ENCODE peak calls at places on chromosomes 6 and 20, in four cellular contexts. One of them, this sample, is unnamed.

GRCh38 chr20:59808729-59809381 is 124.6 kb downstream of the SYCP2 start:
- DNase-seq in A549: no peak
- DNase-seq in HepG2: no peak
- DNase-seq in K562: no peak
- DNase-seq in this sample: no peak

GRCh38 chr6:40563111-40563510 is 24.1 kb downstream of the LRFN2 start:
- DNase-seq in A549: no peak
- DNase-seq in HepG2: no peak
- DNase-seq in K562: no peak
- DNase-seq in this sample: no peak

GRCh38 chr6:13048113-13048512 is 280.2 kb downstream of the TBC1D7 start:
- DNase-seq in K562: no peak
- DNase-seq in A549: no peak
- DNase-seq in HepG2: no peak
- DNase-seq in this sample: no peak

GRCh38 chr6:138105446-138105845 is 1.8 kb downstream of the PERP start:
- DNase-seq in K562: no peak
- DNase-seq in HepG2: peak
- DNase-seq in A549: peak
- DNase-seq in this sample: no peak

GRCh38 chr6:81751388-81752083 is 945 bp downstream of the TENT5A start:
- DNase-seq in A549: peak
- DNase-seq in HepG2: peak
- DNase-seq in K562: no peak
- DNase-seq in this sample: no peak

GRCh38 chr6:3929281-3929798 is 80.2 kb downstream of the FAM50B start:
- DNase-seq in A549: no peak
- DNase-seq in HepG2: no peak
- DNase-seq in K562: no peak
- DNase-seq in this sample: no peak

GRCh38 chr6:13763740-13764381 is 50.5 kb downstream of the MCUR1 start:
- DNase-seq in A549: no peak
- DNase-seq in HepG2: no peak
- DNase-seq in K562: no peak
- DNase-seq in this sample: peak

GRCh38 chr6:154246723-154247118 is 109.9 kb downstream of the IPCEF1 start:
- DNase-seq in K562: no peak
- DNase-seq in HepG2: no peak
- DNase-seq in A549: no peak
- DNase-seq in this sample: no peak

GRCh38 chr6:122289721-122290501 is 109.5 kb upstream of the HSF2 start:
- DNase-seq in K562: peak
- DNase-seq in HepG2: peak
- DNase-seq in A549: no peak
- DNase-seq in this sample: no peak

GRCh38 chr6:149107520-149107919 is 210.0 kb upstream of the TAB2 start:
- DNase-seq in A549: no peak
- DNase-seq in HepG2: no peak
- DNase-seq in K562: no peak
- DNase-seq in this sample: no peak

GRCh38 chr6:154984146-154984545 is 11.0 kb upstream of the TIAM2 start:
- DNase-seq in A549: no peak
- DNase-seq in HepG2: no peak
- DNase-seq in K562: no peak
- DNase-seq in this sample: no peak

GRCh38 chr6:10033223-10033829 is 381.5 kb downstream of the TFAP2A start:
- DNase-seq in K562: no peak
- DNase-seq in A549: peak
- DNase-seq in HepG2: peak
- DNase-seq in this sample: no peak

GRCh38 chr6:113103618-113104390 is 753.3 kb upstream of the MARCKS start:
- DNase-seq in A549: no peak
- DNase-seq in HepG2: no peak
- DNase-seq in K562: no peak
- DNase-seq in this sample: no peak

GRCh38 chr20:2195614-2196013 is 94.0 kb downstream of the STK35 start:
- DNase-seq in K562: no peak
- DNase-seq in HepG2: no peak
- DNase-seq in A549: no peak
- DNase-seq in this sample: no peak

GRCh38 chr6:3867616-3868502 is 18.7 kb downstream of the FAM50B start:
- DNase-seq in K562: no peak
- DNase-seq in A549: no peak
- DNase-seq in HepG2: no peak
- DNase-seq in this sample: no peak

GRCh38 chr6:23180504-23181293 is 611.3 kb downstream of the HDGFL1 start:
- DNase-seq in HepG2: no peak
- DNase-seq in K562: no peak
- DNase-seq in A549: no peak
- DNase-seq in this sample: no peak

GRCh38 chr6:90484392-90484791 is 102.5 kb downstream of the MAP3K7 start:
- DNase-seq in HepG2: no peak
- DNase-seq in K562: no peak
- DNase-seq in A549: no peak
- DNase-seq in this sample: no peak

GRCh38 chr20:22653641-22654040 is 69.3 kb upstream of the FOXA2 start:
- DNase-seq in HepG2: no peak
- DNase-seq in A549: no peak
- DNase-seq in K562: no peak
- DNase-seq in this sample: no peak

GRCh38 chr6:15962449-15962764 is 166.5 kb upstream of the MYLIP start:
- DNase-seq in K562: no peak
- DNase-seq in HepG2: no peak
- DNase-seq in A549: no peak
- DNase-seq in this sample: no peak

GRCh38 chr20:25048519-25048952 is 9.4 kb downstream of the ACSS1 start:
- DNase-seq in K562: no peak
- DNase-seq in HepG2: no peak
- DNase-seq in A549: no peak
- DNase-seq in this sample: no peak

GRCh38 chr20:44621939-44622338 is 29.6 kb downstream of the ADA start:
- DNase-seq in K562: no peak
- DNase-seq in HepG2: no peak
- DNase-seq in A549: no peak
- DNase-seq in this sample: no peak

GRCh38 chr6:129863664-129864063 is 2.5 kb upstream of the TMEM244 start:
- DNase-seq in HepG2: no peak
- DNase-seq in A549: no peak
- DNase-seq in K562: no peak
- DNase-seq in this sample: no peak

GRCh38 chr6:68695403-68695802 is 60.3 kb downstream of the ADGRB3 start:
- DNase-seq in K562: no peak
- DNase-seq in HepG2: no peak
- DNase-seq in A549: no peak
- DNase-seq in this sample: no peak

GRCh38 chr6:105900120-105900937 is 185.8 kb upstream of the PRDM1 start:
- DNase-seq in HepG2: no peak
- DNase-seq in K562: peak
- DNase-seq in A549: no peak
- DNase-seq in this sample: no peak

GRCh38 chr6:157049126-157049525 is 271.9 kb downstream of the ARID1B start:
- DNase-seq in K562: peak
- DNase-seq in A549: no peak
- DNase-seq in HepG2: no peak
- DNase-seq in this sample: no peak

GRCh38 chr6:107690546-107690863 is 133.6 kb downstream of the SCML4 start:
- DNase-seq in HepG2: no peak
- DNase-seq in A549: no peak
- DNase-seq in K562: no peak
- DNase-seq in this sample: no peak

GRCh38 chr6:146041282-146041681 is 12.4 kb downstream of the GRM1 start:
- DNase-seq in K562: peak
- DNase-seq in HepG2: peak
- DNase-seq in A549: no peak
- DNase-seq in this sample: no peak

DNA sequence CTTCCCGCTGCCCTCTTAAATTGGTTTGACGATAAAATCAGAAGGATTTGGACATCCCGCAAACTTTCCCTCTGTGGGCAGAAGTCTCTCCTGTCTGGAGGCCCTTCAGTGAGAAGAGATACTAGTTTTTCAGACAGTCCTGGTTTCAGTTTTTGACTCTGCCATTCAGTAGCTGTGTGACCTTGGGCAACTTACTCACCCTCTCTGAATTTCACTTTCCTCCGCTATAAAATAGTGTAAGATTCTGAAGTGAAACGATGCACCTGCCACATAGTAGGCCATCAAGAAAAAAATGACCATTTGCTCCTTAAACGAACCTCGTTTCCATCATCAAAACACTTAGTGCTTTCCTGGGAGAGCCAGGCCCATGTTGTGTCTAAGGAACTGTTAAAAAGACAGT is 97.2 kb downstream of the LINC00237 start:
- DNase-seq in HepG2: no peak
- DNase-seq in K562: no peak
- DNase-seq in A549: no peak
- DNase-seq in this sample: no peak
- TF ChIP-seq POLR2AphosphoS2 in HepG2: no peak
- TF ChIP-seq POLR2AphosphoS2 in K562: no peak
- TF ChIP-seq POLR2AphosphoS2 in A549: no peak
- TF ChIP-seq POLR2AphosphoS2 in this sample: no peak

DNA sequence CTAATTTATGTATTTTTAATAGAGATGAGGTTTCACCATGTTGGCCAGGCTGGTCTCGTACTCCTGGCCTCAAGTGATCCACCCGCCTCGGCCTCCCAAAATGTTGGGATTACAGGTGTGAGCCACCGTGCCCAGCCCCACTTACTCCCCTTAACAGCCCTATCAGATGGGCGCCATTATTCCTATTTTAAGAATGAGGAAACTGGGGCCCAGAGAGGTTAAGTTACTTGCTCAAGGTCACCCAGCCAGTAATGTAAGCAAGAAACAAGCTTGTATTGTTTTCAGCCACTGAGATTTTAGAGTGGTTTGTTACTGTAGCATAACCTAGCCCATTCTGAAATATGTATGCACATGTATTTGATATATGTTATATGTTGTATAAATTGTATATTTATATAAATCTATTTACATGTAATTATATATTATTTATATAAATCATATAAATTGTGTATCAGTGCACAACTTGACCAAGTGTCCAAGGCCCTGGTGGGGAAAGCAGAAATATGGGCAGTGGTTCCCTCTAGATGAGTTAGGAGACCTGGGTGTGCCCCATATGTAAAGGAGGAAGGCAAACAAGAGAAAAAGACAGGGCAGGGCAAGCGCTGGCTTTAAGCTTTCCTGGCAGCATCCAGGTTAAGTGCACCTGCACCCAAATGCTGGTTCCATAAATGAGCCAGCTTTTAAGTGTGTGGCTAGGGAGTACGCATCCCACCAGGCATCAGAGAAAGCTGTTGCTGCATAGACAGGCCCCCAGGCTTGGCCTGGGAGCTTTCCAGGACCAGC is 1.2 kb upstream of the GUCA1A start:
- DNase-seq in K562: no peak
- DNase-seq in A549: no peak
- DNase-seq in HepG2: no peak
- DNase-seq in this sample: no peak
- TF ChIP-seq POLR2AphosphoS2 in K562: no peak
- TF ChIP-seq POLR2AphosphoS2 in A549: no peak
- TF ChIP-seq POLR2AphosphoS2 in HepG2: no peak
- TF ChIP-seq POLR2AphosphoS2 in this sample: no peak

DNA sequence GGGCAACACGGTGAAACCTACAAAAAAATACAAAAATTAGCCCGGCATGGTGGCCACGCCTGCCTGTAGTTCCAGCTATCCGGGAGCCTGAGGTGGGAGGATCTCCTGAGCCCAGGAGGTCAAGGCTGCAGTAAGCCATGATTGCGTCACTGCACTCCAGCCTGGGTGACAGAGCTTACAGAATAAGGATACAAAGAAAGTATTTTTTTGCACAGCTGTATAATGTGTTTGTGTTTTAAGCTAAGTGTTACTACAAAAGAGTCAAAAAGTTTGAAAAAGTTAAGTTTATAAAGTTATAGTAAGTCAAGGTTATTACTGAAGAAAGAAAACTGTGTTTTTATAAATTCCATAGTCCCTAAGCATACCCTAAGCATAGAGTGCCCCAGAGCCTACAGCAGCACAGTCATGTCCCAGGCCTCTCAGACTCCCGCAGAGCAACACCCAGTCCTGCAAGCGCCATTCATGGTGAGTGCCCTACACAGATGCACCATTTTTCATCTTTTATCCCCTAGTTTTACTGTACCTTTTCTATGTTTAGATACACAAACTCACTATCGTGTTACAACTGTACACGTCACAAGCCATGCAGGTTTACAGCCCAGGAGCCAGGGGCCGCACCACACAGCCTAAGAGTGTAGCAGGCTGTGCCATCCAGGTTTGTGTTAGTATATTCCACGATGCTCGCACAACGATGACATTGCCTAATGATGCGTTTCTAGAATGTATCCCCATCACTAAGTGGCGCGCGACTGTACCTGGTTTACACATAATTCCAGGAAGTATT is 22.4 kb downstream of the TAF4 start:
- DNase-seq in A549: no peak
- DNase-seq in K562: peak
- DNase-seq in HepG2: peak
- DNase-seq in this sample: no peak
- TF ChIP-seq POLR2AphosphoS2 in A549: no peak
- TF ChIP-seq POLR2AphosphoS2 in K562: no peak
- TF ChIP-seq POLR2AphosphoS2 in HepG2: no peak
- TF ChIP-seq POLR2AphosphoS2 in this sample: no peak

GRCh38 chr20:17654649-17655285 is 27.3 kb downstream of the RRBP1 start:
- DNase-seq in K562: peak
- DNase-seq in A549: no peak
- DNase-seq in HepG2: peak
- DNase-seq in this sample: no peak

GRCh38 chr20:17657079-17657825 is 24.8 kb downstream of the RRBP1 start:
- DNase-seq in HepG2: no peak
- DNase-seq in K562: no peak
- DNase-seq in A549: no peak
- DNase-seq in this sample: no peak

GRCh38 chr20:17655286-17655651 is 26.8 kb downstream of the RRBP1 start:
- DNase-seq in K562: no peak
- DNase-seq in HepG2: no peak
- DNase-seq in A549: no peak
- DNase-seq in this sample: no peak

GRCh38 chr20:17653835-17654648 is 28.0 kb downstream of the RRBP1 start:
- DNase-seq in A549: no peak
- DNase-seq in K562: no peak
- DNase-seq in HepG2: no peak
- DNase-seq in this sample: no peak

DNA sequence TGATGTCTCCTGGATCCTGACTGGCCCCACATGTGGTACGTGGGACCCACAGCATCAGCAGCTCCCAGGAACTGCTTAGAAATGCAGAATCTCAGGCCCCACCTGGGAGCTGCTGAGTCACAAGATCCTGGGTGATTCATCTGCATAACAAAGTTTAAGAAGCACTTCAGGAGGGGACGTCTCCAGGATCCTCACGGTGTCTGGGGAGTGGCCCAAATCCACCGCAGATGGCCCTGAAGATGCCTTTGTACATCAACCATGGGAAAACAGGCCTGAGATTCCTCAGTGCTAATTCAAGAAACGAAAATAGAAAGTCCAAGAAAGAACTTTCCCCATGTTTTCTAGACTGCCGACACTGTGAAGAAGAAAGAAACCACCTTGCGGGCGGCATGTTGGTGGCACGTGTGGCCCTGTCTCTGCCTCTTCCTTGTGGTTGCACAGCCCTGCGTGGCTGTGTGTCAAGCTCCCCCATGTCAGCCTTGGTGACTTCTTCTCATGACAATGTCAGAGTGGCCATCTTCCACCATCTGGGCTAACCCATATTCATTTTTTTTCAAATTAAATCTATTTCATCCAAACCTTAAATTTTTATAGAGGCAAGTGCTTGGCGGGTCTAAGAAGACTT is 26.1 kb downstream of the RRBP1 start:
- DNase-seq in K562: peak
- DNase-seq in HepG2: no peak
- DNase-seq in A549: no peak
- DNase-seq in this sample: peak
- TF ChIP-seq POLR2AphosphoS2 in K562: no peak
- TF ChIP-seq POLR2AphosphoS2 in HepG2: no peak
- TF ChIP-seq POLR2AphosphoS2 in A549: no peak
- TF ChIP-seq POLR2AphosphoS2 in this sample: no peak

This sample was measured in GM12878.